ENCODE peak calls at places on chromosomes 6 and 20, in ten cellular contexts. T, B, H, Z, Q, D, K, L, W and Y are unnamed samples.
A peak's percentile ranks its signal among the peaks of the same experiment; 100 is the strongest.

GRCh38 chr20:37590938-37591490 is 63.3 kb upstream of the BLCAP start:
- DNase-seq in H (no peak), B (no peak), L (no peak), D (no peak), W (no peak), Z (no peak), T (no peak), Q (no peak), K (no peak), Y (no peak)

GRCh38 chr6:85126448-85127178 is 323.3 kb upstream of the NT5E start:
- DNase-seq in K (peak; percentile 24), W (no peak), Z (peak; percentile 41), T (no peak), D (peak; percentile 78), B (no peak), L (no peak), H (no peak), Q (no peak), Y (peak; percentile 60)

GRCh38 chr20:18705906-18706305 is 107.7 kb upstream of the SCP2D1 start:
- DNase-seq in Q (no peak), B (no peak), H (no peak), K (no peak), W (no peak), T (no peak), D (no peak), L (no peak), Z (no peak), Y (no peak)

GRCh38 chr6:115091461-115091860 is 748.6 kb upstream of the HS3ST5 start:
- DNase-seq in Q (no peak), B (no peak), K (no peak), L (no peak), W (peak; percentile 11), H (no peak), T (no peak), Z (peak; percentile 34), D (no peak), Y (no peak)

GRCh38 chr6:159716247-159717086 is 10.8 kb upstream of the WTAP start:
- DNase-seq in Z (peak; percentile 96), K (peak; percentile 33), B (no peak), T (no peak), H (peak; percentile 14), L (peak; percentile 89), D (no peak), Q (no peak), W (peak; percentile 73), Y (no peak)

GRCh38 chr6:71181565-71181964 is 107.0 kb upstream of the OGFRL1 start:
- DNase-seq in W (peak; percentile 85), Z (peak; percentile 95), B (no peak), D (peak; percentile 60), H (no peak), L (no peak), T (no peak), Q (no peak), K (no peak), Y (no peak)

GRCh38 chr6:99810295-99810694 is 183.7 kb downstream of the MCHR2 start:
- DNase-seq in Q (no peak), H (no peak), B (no peak), L (no peak), T (no peak), Z (no peak), K (no peak), W (no peak), D (no peak), Y (no peak)

GRCh38 chr6:3296537-3297453 is 38.0 kb downstream of the PSMG4 start:
- DNase-seq in K (no peak), Q (peak; percentile 41), L (peak; percentile 43), T (no peak), Z (no peak), H (no peak), D (no peak), B (no peak), W (no peak), Y (peak; percentile 65)

GRCh38 chr6:76639941-76640340 is 567.5 kb upstream of the IMPG1 start:
- DNase-seq in W (no peak), Q (no peak), K (no peak), B (no peak), Z (no peak), D (no peak), T (no peak), H (no peak), L (no peak), Y (no peak)

GRCh38 chr6:39812853-39813533 is 20.8 kb downstream of the DAAM2 start:
- DNase-seq in B (peak; percentile 39), T (no peak), Z (no peak), Q (no peak), K (no peak), D (no peak), W (no peak), H (no peak), L (no peak), Y (peak; percentile 80)

GRCh38 chr6:125142614-125143013 is 11.0 kb upstream of the TPD52L1 start:
- DNase-seq in B (no peak), K (no peak), W (no peak), H (no peak), T (no peak), D (no peak), Q (no peak), L (no peak), Z (no peak), Y (no peak)

GRCh38 chr6:1825277-1825676 is 215.6 kb downstream of the FOXC1 start:
- DNase-seq in H (no peak), W (no peak), T (no peak), Q (no peak), Z (no peak), K (no peak), L (no peak), D (no peak), B (no peak), Y (no peak)

GRCh38 chr20:37494301-37494700 is 26.7 kb upstream of the NNAT start:
- DNase-seq in Q (no peak), K (no peak), T (no peak), B (no peak), D (no peak), H (no peak), Z (no peak), L (peak; percentile 43), W (no peak), Y (no peak)

GRCh38 chr6:4055420-4056041 is 23.4 kb downstream of the FAM217A start:
- DNase-seq in B (no peak), W (peak; percentile 65), K (peak; percentile 19), Q (no peak), Z (peak; percentile 91), D (peak; percentile 11), L (no peak), T (no peak), H (no peak), Y (peak; percentile 61)

GRCh38 chr6:39849764-39850163 is 57.6 kb downstream of the DAAM2 start:
- DNase-seq in D (no peak), B (no peak), W (no peak), L (peak; percentile 37), Z (no peak), K (no peak), H (no peak), T (no peak), Q (no peak), Y (no peak)

GRCh38 chr6:6968731-6969552 is 138.8 kb upstream of the RREB1 start:
- DNase-seq in Q (peak; percentile 59), H (no peak), W (no peak), D (no peak), K (no peak), T (no peak), B (no peak), L (no peak), Z (no peak), Y (no peak)

GRCh38 chr20:21435576-21435975 is 38.2 kb upstream of the NKX2-4 start:
- DNase-seq in W (no peak), K (no peak), H (no peak), B (no peak), L (no peak), D (no peak), T (no peak), Q (no peak), Z (no peak), Y (no peak)

GRCh38 chr6:30819287-30819917 is 64.9 kb upstream of the DDR1 start:
- DNase-seq in Q (no peak), K (no peak), Z (peak; percentile 98), T (no peak), L (no peak), D (no peak), B (no peak), H (no peak), W (no peak), Y (no peak)

GRCh38 chr20:11849270-11849920 is 68.3 kb upstream of the BTBD3 start:
- DNase-seq in Z (no peak), Q (no peak), D (no peak), B (no peak), L (no peak), W (no peak), H (no peak), T (no peak), K (no peak), Y (peak; percentile 10)

GRCh38 chr6:88709819-88710246 is 253.6 kb downstream of the RNGTT start:
- DNase-seq in H (no peak), D (no peak), L (no peak), Z (no peak), B (no peak), Q (no peak), K (peak; percentile 50), W (no peak), T (no peak), Y (no peak)

GRCh38 chr6:82248233-82248735 is 740 bp upstream of the IBTK start:
- DNase-seq in B (no peak), D (peak; percentile 66), H (no peak), Q (no peak), T (peak; percentile 22), L (no peak), W (peak; percentile 59), Z (peak; percentile 80), K (peak; percentile 53), Y (peak; percentile 65)

GRCh38 chr6:15948930-15949900 is 179.7 kb upstream of the MYLIP start:
- DNase-seq in T (peak; percentile 74), H (peak; percentile 46), Q (no peak), L (no peak), Z (peak; percentile 58), W (no peak), D (peak; percentile 80), K (peak; percentile 90), B (no peak), Y (peak; percentile 62)

GRCh38 chr6:12265795-12266194 is 24.4 kb upstream of the EDN1 start:
- DNase-seq in T (no peak), K (no peak), Q (no peak), H (no peak), B (no peak), D (no peak), L (no peak), Z (peak; percentile 88), W (no peak), Y (no peak)

GRCh38 chr20:63738687-63739128 is 868 bp upstream of the SLC2A4RG start:
- DNase-seq in H (no peak), W (no peak), Z (no peak), L (peak; percentile 89), T (peak; percentile 90), K (peak; percentile 51), B (no peak), Q (peak; percentile 82), D (no peak), Y (peak; percentile 41)

GRCh38 chr20:9290331-9290730 is 221.4 kb downstream of the PLCB4 start:
- DNase-seq in K (no peak), T (no peak), L (no peak), D (no peak), W (no peak), Z (no peak), B (no peak), H (no peak), Q (no peak), Y (no peak)

GRCh38 chr6:36283608-36284007 is 13.7 kb downstream of the PNPLA1 start:
- DNase-seq in H (no peak), W (no peak), Z (no peak), K (no peak), D (no peak), L (no peak), B (no peak), T (no peak), Q (no peak), Y (no peak)

GRCh38 chr6:83083476-83083875 is 16.0 kb downstream of the DOP1A start:
- DNase-seq in H (no peak), B (no peak), D (no peak), T (no peak), L (no peak), W (no peak), Q (no peak), K (no peak), Z (no peak), Y (no peak)

GRCh38 chr6:132719736-132720448 is 6.0 kb upstream of the VNN1 start:
- DNase-seq in H (no peak), B (no peak), Z (no peak), L (no peak), T (no peak), D (no peak), Q (no peak), K (no peak), W (no peak), Y (no peak)